ENCODE peak calls at places on chromosomes 1 and 21, in seven cellular contexts. L is dorsolateral prefrontal cortex; A is CD8-positive, alpha-beta T cell; W is fibroblast of lung; F is fibroblast of pulmonary artery; C is AG10803; Y is prostate gland. O is an unnamed sample.

GRCh38 chr21:34969431-34970036 is 79.6 kb downstream of the RUNX1 start:
- DNase-seq in Y (no peak), L (no peak), A (no peak), F (peak), C (no peak), W (no peak), O (no peak)

GRCh38 chr1:118151312-118151937 is 33.6 kb downstream of the SPAG17 start:
- DNase-seq in Y (peak), W (peak), C (peak), A (no peak), F (peak), L (peak), O (peak)

GRCh38 chr1:10796029-10796944 is at the start of gene CASZ1:
- DNase-seq in C (peak), A (no peak), W (peak), L (peak), F (peak), Y (peak), O (peak)

GRCh38 chr21:27108228-27108627 is 141.3 kb upstream of the ADAMTS5 start:
- DNase-seq in W (peak), C (peak), L (no peak), F (no peak), Y (no peak), A (no peak), O (peak)

GRCh38 chr1:70864302-70864701 is 183.3 kb downstream of the PTGER3 start:
- DNase-seq in A (no peak), F (peak), Y (no peak), C (peak), L (no peak), W (no peak), O (no peak)

GRCh38 chr1:39825432-39825941 is 36.8 kb upstream of the BMP8B start:
- DNase-seq in A (no peak), W (no peak), C (no peak), F (no peak), Y (no peak), L (no peak), O (no peak)

GRCh38 chr21:45078877-45079281 is 4.5 kb downstream of the ADARB1 start:
- DNase-seq in F (peak), L (no peak), A (peak), C (peak), W (peak), Y (no peak), O (peak)

GRCh38 chr1:158945061-158945460 is 13.7 kb downstream of the PYHIN1 start:
- DNase-seq in F (no peak), W (no peak), C (no peak), A (no peak), Y (no peak), L (no peak), O (no peak)

GRCh38 chr1:37177230-37177864 is 143.0 kb upstream of the GRIK3 start:
- DNase-seq in A (no peak), C (peak), Y (no peak), L (peak), F (peak), W (no peak), O (peak)

GRCh38 chr1:245735831-245736530 is 581.2 kb downstream of the KIF26B start:
- DNase-seq in C (peak), Y (no peak), W (peak), A (no peak), L (no peak), F (peak), O (peak)

GRCh38 chr1:94622757-94623156 is 81.2 kb upstream of the F3 start:
- DNase-seq in F (peak), Y (no peak), L (no peak), A (no peak), W (peak), C (peak), O (peak)

GRCh38 chr21:33976082-33976979 is 60.7 kb upstream of the ATP5PO start:
- DNase-seq in A (peak), Y (no peak), L (no peak), C (peak), F (peak), W (peak), O (peak)

GRCh38 chr1:177629526-177629925 is 340.3 kb downstream of the SEC16B start:
- DNase-seq in C (no peak), A (no peak), F (peak), Y (no peak), W (peak), L (no peak), O (peak)

GRCh38 chr21:33080776-33081175 is 10.8 kb downstream of the OLIG1 start:
- DNase-seq in W (no peak), F (no peak), A (no peak), L (no peak), Y (no peak), C (no peak), O (no peak)

GRCh38 chr1:209756608-209757445 is 974 bp downstream of the TRAF3IP3 start:
- DNase-seq in L (no peak), Y (no peak), W (no peak), A (peak), C (no peak), F (no peak), O (no peak)

GRCh38 chr1:27959792-27960603 is at the start of gene XKR8:
- DNase-seq in Y (peak), L (peak), F (peak), W (peak), C (peak), A (peak), O (peak)

DNA sequence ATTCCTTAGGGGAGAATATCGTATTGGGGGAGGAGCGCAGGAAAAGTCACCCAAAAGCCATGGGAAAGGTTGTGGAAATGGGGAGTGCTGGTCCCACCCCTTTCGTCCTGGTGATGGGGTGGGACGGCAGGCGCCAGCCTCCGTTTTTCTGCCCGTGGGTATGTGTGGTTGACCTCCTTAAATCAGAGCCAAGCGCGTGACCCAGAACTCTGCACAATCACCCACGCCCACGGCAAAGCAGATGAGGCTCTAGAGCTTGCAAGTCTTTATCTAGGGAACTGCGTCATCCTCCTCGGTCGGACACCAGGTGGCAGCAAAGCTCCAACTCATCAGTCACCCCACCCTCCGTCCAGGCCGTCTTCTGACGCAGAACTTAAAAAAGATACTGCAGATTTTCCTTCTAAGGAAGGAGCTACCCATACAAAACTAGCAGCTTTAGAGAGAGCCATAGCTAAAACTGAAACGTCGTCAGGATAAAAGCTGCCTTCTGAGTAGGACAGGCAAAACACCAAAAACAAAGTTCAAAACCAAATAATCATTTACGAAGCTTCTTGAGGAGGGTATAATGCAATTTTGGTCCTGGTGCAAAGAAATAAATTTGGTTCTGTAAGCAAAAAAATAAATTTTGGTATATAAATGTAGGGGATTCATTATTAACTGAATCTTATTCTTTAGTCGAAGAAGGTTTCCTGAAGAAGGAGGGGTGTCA is 62.0 kb downstream of the TBX19 start:
- DNase-seq in W (peak), L (peak), Y (peak), A (peak), C (peak), F (peak), O (peak)
- H3K4me3 ChIP-seq in W (peak), L (peak), Y (no peak), A (no peak), C (peak), F (peak), O (no peak)

DNA sequence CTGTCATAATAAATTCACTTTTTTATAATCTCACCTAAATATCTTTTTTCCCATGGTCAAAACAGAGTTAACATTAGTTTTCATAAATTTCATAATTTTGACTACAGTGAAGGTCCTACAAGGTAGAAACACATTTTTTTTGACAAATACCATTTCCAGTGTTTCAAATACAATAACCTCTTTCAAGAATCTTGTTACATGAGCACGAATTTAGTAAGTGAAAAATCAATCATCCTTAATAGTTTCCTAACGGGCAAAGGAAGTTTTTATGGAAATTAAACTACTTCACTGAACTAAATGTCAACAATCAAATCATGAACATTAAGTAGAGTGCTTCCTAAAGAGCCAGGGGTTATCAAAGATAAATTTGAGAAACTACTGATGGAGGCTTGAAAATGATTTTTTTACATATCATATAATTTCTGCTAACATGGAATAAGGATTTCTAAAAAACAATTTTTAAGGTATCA is 35.4 kb downstream of the ABL2 start:
- DNase-seq in F (no peak), W (no peak), Y (no peak), C (no peak), L (no peak), A (no peak), O (no peak)
- TF ChIP-seq CTCF in F (no peak), W (no peak), Y (no peak), C (no peak), L (no peak), A (no peak), O (no peak)

GRCh38 chr1:154352581-154353459 is 27.5 kb downstream of the ATP8B2 start:
- DNase-seq in C (peak), A (peak), L (peak), W (peak), Y (peak), F (peak), O (peak)
- H3K4me3 ChIP-seq in C (peak), A (peak), L (peak), W (peak), Y (peak), F (peak), O (peak)

GRCh38 chr1:89383185-89383584 is 19.3 kb downstream of the GBP6 start:
- DNase-seq in W (no peak), Y (no peak), C (no peak), F (no peak), A (no peak), L (no peak), O (no peak)

GRCh38 chr1:89378001-89378400 is 14.1 kb downstream of the GBP6 start:
- DNase-seq in W (no peak), Y (no peak), C (no peak), A (no peak), L (no peak), F (no peak), O (no peak)

GRCh38 chr1:89382479-89382878 is 18.6 kb downstream of the GBP6 start:
- DNase-seq in C (no peak), W (no peak), Y (no peak), L (no peak), F (no peak), A (no peak), O (no peak)

DNA sequence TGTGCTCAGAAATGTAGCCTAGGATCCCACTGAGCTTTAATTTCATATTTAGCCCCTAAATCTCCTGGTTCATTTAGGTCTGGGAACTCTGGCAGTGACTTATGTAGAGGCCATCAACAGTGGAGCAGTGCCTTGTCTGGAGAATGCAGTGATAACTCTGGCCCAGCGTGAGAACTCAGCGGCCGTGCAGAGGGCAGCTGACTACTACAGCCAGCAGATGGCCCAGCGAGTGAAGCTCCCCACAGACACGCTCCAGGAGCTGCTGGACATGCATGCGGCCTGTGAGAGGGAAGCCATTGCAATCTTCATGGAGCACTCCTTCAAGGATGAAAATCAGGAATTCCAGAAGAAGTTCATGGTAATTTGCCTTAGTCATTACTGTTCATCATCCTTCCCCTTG is 17.8 kb downstream of the GBP6 start:
- DNase-seq in L (no peak), F (no peak), Y (no peak), W (no peak), A (no peak), C (no peak), O (no peak)
- TF ChIP-seq CTCF in L (no peak), F (no peak), Y (no peak), W (no peak), A (no peak), C (no peak), O (no peak)

GRCh38 chr1:201450721-201451291 is 18.2 kb downstream of the PHLDA3 start:
- DNase-seq in W (peak), L (peak), C (peak), A (no peak), F (peak), Y (no peak), O (no peak)
- H3K4me3 ChIP-seq in W (no peak), L (no peak), C (no peak), A (no peak), F (no peak), Y (no peak), O (no peak)

GRCh38 chr1:63074321-63074720 is 248.0 kb upstream of the FOXD3 start:
- DNase-seq in A (no peak), Y (no peak), W (no peak), C (no peak), F (no peak), L (no peak), O (no peak)
- TF ChIP-seq CTCF in A (no peak), Y (no peak), W (no peak), C (no peak), F (no peak), L (no peak), O (no peak)

GRCh38 chr1:240496356-240496755 is 115.6 kb downstream of the GREM2 start:
- DNase-seq in W (no peak), F (no peak), A (no peak), C (no peak), Y (no peak), L (no peak), O (no peak)
- H3K4me3 ChIP-seq in W (no peak), F (no peak), A (no peak), C (no peak), Y (no peak), L (no peak), O (no peak)